ENCODE peak calls at places on chromosomes 13 and 19, in eight cellular contexts. M is adipocyte; D is KBM-7; N is stimulated activated naive CD4-positive, alpha-beta T cell; Y is stimulated activated CD4-positive, alpha-beta T cell treated with anti-CD3 and anti-CD28 coated beads, Interleukin-2, amount 100 ng/mL, for 48 hours; W is pancreas; Z is HCT116; V is upper lobe of right lung. G is an unnamed sample.

GRCh38 chr13:114043421-114044053 is 69.7 kb upstream of the C13orf46 start:
- DNase-seq in M (no peak), D (peak; percentile 75), N (peak; percentile 48), Y (no peak), W (no peak), Z (no peak), V (peak; percentile 79), G (peak; percentile 74)

GRCh38 chr19:681029-681626 is 4.9 kb downstream of the FSTL3 start:
- DNase-seq in M (no peak), D (peak; percentile 70), N (peak; percentile 55), Y (no peak), W (peak; percentile 91), Z (no peak), V (peak; percentile 97), G (peak; percentile 92)

GRCh38 chr19:42068756-42069571 is 1.0 kb downstream of the GRIK5 start:
- DNase-seq in M (no peak), D (peak; percentile 54), N (no peak), Y (no peak), W (no peak), Z (no peak), V (no peak), G (no peak)

GRCh38 chr13:31207630-31208549 is 8.1 kb downstream of the B3GLCT start:
- DNase-seq in M (peak; percentile 58), D (no peak), N (no peak), Y (no peak), W (no peak), Z (no peak), V (no peak), G (no peak)

GRCh38 chr19:33819875-33820781 is 23.5 kb downstream of the KCTD15 start:
- DNase-seq in M (peak; percentile 91), D (peak; percentile 93), N (no peak), Y (peak; percentile 63), W (peak; percentile 84), Z (no peak), V (peak; percentile 95), G (peak; percentile 93)

GRCh38 chr19:12721656-12722565 is 1.8 kb downstream of the TNPO2 start:
- DNase-seq in M (peak; percentile 89), D (peak; percentile 31), N (peak; percentile 55), Y (peak; percentile 45), W (peak; percentile 70), Z (no peak), V (peak; percentile 85), G (peak; percentile 76)

GRCh38 chr19:57334191-57334590 is 13.9 kb downstream of the ZNF543 start:
- DNase-seq in M (no peak), D (no peak), N (no peak), Y (no peak), W (no peak), Z (no peak), V (no peak), G (no peak)

GRCh38 chr13:84032116-84032515 is 149.8 kb upstream of the SLITRK1 start:
- DNase-seq in M (peak; percentile 8), D (no peak), N (no peak), Y (no peak), W (no peak), Z (no peak), V (no peak), G (no peak)

GRCh38 chr13:109130093-109130835 is 500.9 kb downstream of the MYO16 start:
- DNase-seq in M (no peak), D (no peak), N (no peak), Y (no peak), W (no peak), Z (no peak), V (no peak), G (no peak)

GRCh38 chr19:11736696-11737095 is 2.0 kb downstream of the ZNF823 start:
- DNase-seq in M (peak; percentile 50), D (peak; percentile 64), N (no peak), Y (no peak), W (no peak), Z (no peak), V (no peak), G (no peak)

GRCh38 chr19:41366089-41366488 is 2.1 kb upstream of the B9D2 start:
- DNase-seq in M (no peak), D (peak; percentile 40), N (no peak), Y (no peak), W (no peak), Z (no peak), V (no peak), G (no peak)

GRCh38 chr13:67619346-67619745 is 389.2 kb upstream of the PCDH9 start:
- DNase-seq in M (peak; percentile 60), D (no peak), N (no peak), Y (no peak), W (no peak), Z (no peak), V (no peak), G (no peak)

GRCh38 chr13:69828527-69828926 is 279.1 kb upstream of the ATXN8OS start:
- DNase-seq in M (no peak), D (no peak), N (no peak), Y (no peak), W (no peak), Z (no peak), V (no peak), G (no peak)

GRCh38 chr19:46190489-46190888 is 39.1 kb upstream of the IGFL1 start:
- DNase-seq in M (no peak), D (no peak), N (no peak), Y (no peak), W (no peak), Z (no peak), V (no peak), G (no peak)

GRCh38 chr13:99265823-99266426 is 7.7 kb upstream of the GPR18 start:
- DNase-seq in M (peak; percentile 76), D (peak; percentile 59), N (no peak), Y (no peak), W (no peak), Z (peak; percentile 40), V (no peak), G (no peak)

GRCh38 chr13:22049384-22049783 is 378.5 kb downstream of the FGF9 start:
- DNase-seq in M (no peak), D (no peak), N (no peak), Y (no peak), W (no peak), Z (no peak), V (no peak), G (no peak)

GRCh38 chr19:51018745-51019543 is 565 bp downstream of the KLK10 start:
- DNase-seq in M (no peak), D (no peak), N (no peak), Y (no peak), W (no peak), Z (no peak), V (no peak), G (no peak)

GRCh38 chr13:112726018-112726767 is 36.4 kb downstream of the ATP11A start:
- DNase-seq in M (no peak), D (no peak), N (no peak), Y (no peak), W (no peak), Z (no peak), V (peak; percentile 58), G (peak; percentile 41)

GRCh38 chr13:105291987-105292386 is 1243.5 kb downstream of the EFNB2 start:
- DNase-seq in M (no peak), D (peak; percentile 60), N (no peak), Y (no peak), W (no peak), Z (no peak), V (no peak), G (no peak)